ENCODE peak calls at places on chromosomes 12 and 14, in six cellular contexts. One of them, this sample, is unnamed.

GRCh38 chr12:122072031-122072970 is 6.3 kb upstream of the MLXIP start:
- DNase-seq in AG08396: peak; percentile 77
- DNase-seq in C1 segment of cervical spinal cord: no peak
- DNase-seq in HL-60: no peak
- DNase-seq in KBM-7: no peak
- DNase-seq in EL: peak; percentile 95
- DNase-seq in this sample: peak; percentile 97

GRCh38 chr12:15428632-15429031 is 106.3 kb downstream of the PTPRO start:
- DNase-seq in AG08396: no peak
- DNase-seq in C1 segment of cervical spinal cord: no peak
- DNase-seq in HL-60: no peak
- DNase-seq in KBM-7: no peak
- DNase-seq in EL: no peak
- DNase-seq in this sample: no peak

GRCh38 chr12:4276524-4277204 is 3.1 kb downstream of the CCND2 start:
- DNase-seq in AG08396: peak; percentile 86
- DNase-seq in C1 segment of cervical spinal cord: peak; percentile 73
- DNase-seq in HL-60: peak; percentile 76
- DNase-seq in KBM-7: peak; percentile 87
- DNase-seq in EL: peak; percentile 82
- DNase-seq in this sample: peak; percentile 84

GRCh38 chr14:89669209-89669608 is 252.2 kb upstream of the FOXN3 start:
- DNase-seq in AG08396: no peak
- DNase-seq in C1 segment of cervical spinal cord: no peak
- DNase-seq in HL-60: peak; percentile 48
- DNase-seq in KBM-7: peak; percentile 97
- DNase-seq in EL: no peak
- DNase-seq in this sample: no peak

GRCh38 chr12:52268212-52268611 is 6.2 kb upstream of the KRT86 start:
- DNase-seq in AG08396: no peak
- DNase-seq in C1 segment of cervical spinal cord: no peak
- DNase-seq in HL-60: no peak
- DNase-seq in KBM-7: no peak
- DNase-seq in EL: peak; percentile 79
- DNase-seq in this sample: no peak

GRCh38 chr12:110860833-110861291 is 14.1 kb downstream of the CCDC63 start:
- DNase-seq in AG08396: no peak
- DNase-seq in C1 segment of cervical spinal cord: no peak
- DNase-seq in HL-60: no peak
- DNase-seq in KBM-7: peak; percentile 97
- DNase-seq in EL: no peak
- DNase-seq in this sample: no peak

GRCh38 chr12:96236221-96236822 is 42.1 kb downstream of the ELK3 start:
- DNase-seq in AG08396: peak; percentile 27
- DNase-seq in C1 segment of cervical spinal cord: no peak
- DNase-seq in HL-60: no peak
- DNase-seq in KBM-7: no peak
- DNase-seq in EL: no peak
- DNase-seq in this sample: no peak

GRCh38 chr14:85533821-85534271 is 3.9 kb downstream of the FLRT2 start:
- DNase-seq in AG08396: peak; percentile 21
- DNase-seq in C1 segment of cervical spinal cord: no peak
- DNase-seq in HL-60: no peak
- DNase-seq in KBM-7: no peak
- DNase-seq in EL: peak; percentile 44
- DNase-seq in this sample: peak; percentile 43

GRCh38 chr12:46387697-46388096 is 15.1 kb upstream of the SLC38A2 start:
- DNase-seq in AG08396: no peak
- DNase-seq in C1 segment of cervical spinal cord: no peak
- DNase-seq in HL-60: no peak
- DNase-seq in KBM-7: no peak
- DNase-seq in EL: no peak
- DNase-seq in this sample: no peak

GRCh38 chr12:109309441-109310246 is 560 bp upstream of the FOXN4 start:
- DNase-seq in AG08396: no peak
- DNase-seq in C1 segment of cervical spinal cord: no peak
- DNase-seq in HL-60: no peak
- DNase-seq in KBM-7: no peak
- DNase-seq in EL: no peak
- DNase-seq in this sample: no peak

GRCh38 chr14:100546051-100546443 is 41.2 kb downstream of the BEGAIN start:
- DNase-seq in AG08396: peak; percentile 84
- DNase-seq in C1 segment of cervical spinal cord: no peak
- DNase-seq in HL-60: no peak
- DNase-seq in KBM-7: no peak
- DNase-seq in EL: peak; percentile 47
- DNase-seq in this sample: no peak

GRCh38 chr12:82461393-82461792 is 103.1 kb downstream of the METTL25 start:
- DNase-seq in AG08396: no peak
- DNase-seq in C1 segment of cervical spinal cord: no peak
- DNase-seq in HL-60: no peak
- DNase-seq in KBM-7: no peak
- DNase-seq in EL: no peak
- DNase-seq in this sample: no peak

GRCh38 chr12:8594072-8594471 is 18.6 kb downstream of the AICDA start:
- DNase-seq in AG08396: no peak
- DNase-seq in C1 segment of cervical spinal cord: no peak
- DNase-seq in HL-60: no peak
- DNase-seq in KBM-7: no peak
- DNase-seq in EL: no peak
- DNase-seq in this sample: no peak

GRCh38 chr14:24053548-24054323 is 1.9 kb downstream of the CARMIL3 start:
- DNase-seq in AG08396: no peak
- DNase-seq in C1 segment of cervical spinal cord: no peak
- DNase-seq in HL-60: no peak
- DNase-seq in KBM-7: no peak
- DNase-seq in EL: no peak
- DNase-seq in this sample: no peak

GRCh38 chr12:86741531-86741930 is 485.3 kb upstream of the MGAT4C start:
- DNase-seq in AG08396: no peak
- DNase-seq in C1 segment of cervical spinal cord: no peak
- DNase-seq in HL-60: no peak
- DNase-seq in KBM-7: no peak
- DNase-seq in EL: peak; percentile 1
- DNase-seq in this sample: no peak

GRCh38 chr12:6607751-6608591 is 792 bp upstream of the CHD4 start:
- DNase-seq in AG08396: peak; percentile 41
- DNase-seq in C1 segment of cervical spinal cord: peak; percentile 58
- DNase-seq in HL-60: peak; percentile 73
- DNase-seq in KBM-7: peak; percentile 96
- DNase-seq in EL: peak; percentile 65
- DNase-seq in this sample: peak; percentile 67

GRCh38 chr14:103121846-103122577 is 1.2 kb upstream of the TNFAIP2 start:
- DNase-seq in AG08396: no peak
- DNase-seq in C1 segment of cervical spinal cord: no peak
- DNase-seq in HL-60: peak; percentile 99
- DNase-seq in KBM-7: peak; percentile 96
- DNase-seq in EL: peak; percentile 63
- DNase-seq in this sample: peak; percentile 44

GRCh38 chr14:87745507-87746118 is 247.4 kb downstream of the GALC start:
- DNase-seq in AG08396: peak; percentile 62
- DNase-seq in C1 segment of cervical spinal cord: no peak
- DNase-seq in HL-60: peak; percentile 56
- DNase-seq in KBM-7: peak; percentile 51
- DNase-seq in EL: peak; percentile 8
- DNase-seq in this sample: no peak

GRCh38 chr12:92530706-92531105 is 172.1 kb upstream of the PLEKHG7 start:
- DNase-seq in AG08396: no peak
- DNase-seq in C1 segment of cervical spinal cord: no peak
- DNase-seq in HL-60: no peak
- DNase-seq in KBM-7: no peak
- DNase-seq in EL: no peak
- DNase-seq in this sample: no peak

GRCh38 chr12:97753332-97753731 is 290.7 kb downstream of the RMST start:
- DNase-seq in AG08396: no peak
- DNase-seq in C1 segment of cervical spinal cord: no peak
- DNase-seq in HL-60: no peak
- DNase-seq in KBM-7: no peak
- DNase-seq in EL: no peak
- DNase-seq in this sample: no peak

GRCh38 chr12:120831648-120832267 is 72.4 kb downstream of the SPPL3 start:
- DNase-seq in AG08396: no peak
- DNase-seq in C1 segment of cervical spinal cord: no peak
- DNase-seq in HL-60: no peak
- DNase-seq in KBM-7: no peak
- DNase-seq in EL: no peak
- DNase-seq in this sample: no peak

GRCh38 chr12:12079291-12079690 is 8.6 kb downstream of the BCL2L14 start:
- DNase-seq in AG08396: no peak
- DNase-seq in C1 segment of cervical spinal cord: no peak
- DNase-seq in HL-60: no peak
- DNase-seq in KBM-7: no peak
- DNase-seq in EL: peak; percentile 67
- DNase-seq in this sample: no peak